ENCODE peak calls at places on chromosome 3, in eight cellular contexts. One of them, this sample, is unnamed.

GRCh38 chr3:24494616-24495333 is at the start of gene THRB:
- DNase-seq in body of pancreas: peak; percentile 76
- DNase-seq in transverse colon: peak; percentile 77
- DNase-seq in spleen: peak; percentile 89
- DNase-seq in ovary: peak; percentile 18
- DNase-seq in A549: peak; percentile 70
- DNase-seq in heart left ventricle: peak; percentile 85
- DNase-seq in adrenal gland: peak; percentile 84
- DNase-seq in this sample: peak; percentile 62

GRCh38 chr3:21913791-21914190 is 162.8 kb upstream of the ZNF385D start:
- DNase-seq in body of pancreas: no peak
- DNase-seq in transverse colon: no peak
- DNase-seq in spleen: no peak
- DNase-seq in ovary: no peak
- DNase-seq in A549: no peak
- DNase-seq in heart left ventricle: no peak
- DNase-seq in adrenal gland: no peak
- DNase-seq in this sample: no peak

GRCh38 chr3:182357928-182358327 is 435.4 kb upstream of the ATP11B start:
- DNase-seq in body of pancreas: no peak
- DNase-seq in transverse colon: no peak
- DNase-seq in spleen: no peak
- DNase-seq in ovary: no peak
- DNase-seq in A549: no peak
- DNase-seq in heart left ventricle: no peak
- DNase-seq in adrenal gland: no peak
- DNase-seq in this sample: no peak

GRCh38 chr3:133934073-133934970 is 38.6 kb upstream of the RAB6B start:
- DNase-seq in body of pancreas: no peak
- DNase-seq in transverse colon: peak; percentile 76
- DNase-seq in spleen: peak; percentile 54
- DNase-seq in ovary: no peak
- DNase-seq in A549: no peak
- DNase-seq in heart left ventricle: no peak
- DNase-seq in adrenal gland: peak; percentile 42
- DNase-seq in this sample: peak; percentile 72

GRCh38 chr3:69451594-69451993 is 65.7 kb upstream of the FRMD4B start:
- DNase-seq in body of pancreas: no peak
- DNase-seq in transverse colon: no peak
- DNase-seq in spleen: no peak
- DNase-seq in ovary: no peak
- DNase-seq in A549: no peak
- DNase-seq in heart left ventricle: no peak
- DNase-seq in adrenal gland: peak; percentile 63
- DNase-seq in this sample: no peak

GRCh38 chr3:32821686-32822296 is 4.0 kb downstream of the TRIM71 start:
- DNase-seq in body of pancreas: peak; percentile 17
- DNase-seq in transverse colon: no peak
- DNase-seq in spleen: no peak
- DNase-seq in ovary: no peak
- DNase-seq in A549: no peak
- DNase-seq in heart left ventricle: no peak
- DNase-seq in adrenal gland: no peak
- DNase-seq in this sample: no peak

GRCh38 chr3:137692803-137693431 is 71.2 kb upstream of the SOX14 start:
- DNase-seq in body of pancreas: peak; percentile 23
- DNase-seq in transverse colon: no peak
- DNase-seq in spleen: no peak
- DNase-seq in ovary: no peak
- DNase-seq in A549: peak; percentile 24
- DNase-seq in heart left ventricle: peak; percentile 25
- DNase-seq in adrenal gland: peak; percentile 54
- DNase-seq in this sample: no peak

GRCh38 chr3:102400142-102400541 is 34.7 kb upstream of the ZPLD1 start:
- DNase-seq in body of pancreas: no peak
- DNase-seq in transverse colon: no peak
- DNase-seq in spleen: no peak
- DNase-seq in ovary: no peak
- DNase-seq in A549: peak; percentile 2
- DNase-seq in heart left ventricle: no peak
- DNase-seq in adrenal gland: no peak
- DNase-seq in this sample: no peak

GRCh38 chr3:49120096-49120437 is 556 bp downstream of the USP19 start:
- DNase-seq in body of pancreas: no peak
- DNase-seq in transverse colon: no peak
- DNase-seq in spleen: no peak
- DNase-seq in ovary: no peak
- DNase-seq in A549: no peak
- DNase-seq in heart left ventricle: no peak
- DNase-seq in adrenal gland: no peak
- DNase-seq in this sample: no peak

DNA sequence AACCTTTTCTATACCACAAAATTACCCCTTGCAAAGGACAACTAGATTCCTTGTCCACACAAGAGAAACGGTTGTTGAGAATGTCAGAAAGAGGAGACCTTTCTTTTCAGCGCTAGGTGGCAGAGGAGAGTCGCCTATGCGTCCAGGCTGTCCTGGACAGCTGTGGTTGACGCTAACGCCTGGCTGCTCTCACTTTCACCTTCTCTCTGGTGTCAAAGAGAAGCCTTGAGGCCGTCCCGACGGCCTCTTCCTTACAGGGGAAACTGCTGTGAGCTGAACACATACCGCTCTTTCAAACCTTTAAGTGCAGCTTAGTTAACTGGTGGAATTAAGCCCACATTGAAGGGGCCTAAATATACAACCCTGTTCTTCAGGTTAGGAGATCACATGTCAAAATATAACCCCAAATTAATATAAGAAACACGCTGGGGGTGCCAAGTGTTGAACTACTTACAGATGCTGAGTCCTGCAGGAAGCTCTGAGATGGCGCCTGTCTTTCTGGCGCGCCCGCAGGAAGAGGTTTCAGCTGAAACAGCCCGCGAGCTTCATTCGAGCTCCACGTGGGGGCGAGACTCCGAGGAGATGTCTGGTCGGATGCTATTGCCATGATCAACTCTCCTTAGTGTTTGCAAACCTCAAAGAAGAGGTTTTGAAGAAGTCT is 26.1 kb upstream of the KBTBD8 start:
- DNase-seq in body of pancreas: peak; percentile 73
- DNase-seq in transverse colon: peak; percentile 83
- DNase-seq in spleen: peak; percentile 89
- DNase-seq in ovary: peak; percentile 64
- DNase-seq in A549: peak; percentile 55
- DNase-seq in heart left ventricle: peak; percentile 76
- DNase-seq in adrenal gland: peak; percentile 89
- DNase-seq in this sample: peak; percentile 22
- H3K4me3 ChIP-seq in body of pancreas: no peak overlapping the region
- H3K4me3 ChIP-seq in transverse colon: peak overlapping the region; percentile 25
- H3K4me3 ChIP-seq in spleen: peak overlapping the region; percentile 16
- H3K4me3 ChIP-seq in ovary: peak overlapping the region; percentile 13
- H3K4me3 ChIP-seq in A549: peak overlapping the region; percentile 36
- H3K4me3 ChIP-seq in heart left ventricle: no peak overlapping the region
- H3K4me3 ChIP-seq in adrenal gland: peak overlapping the region; percentile 38
- H3K4me3 ChIP-seq in this sample: no peak overlapping the region

GRCh38 chr3:129195731-129196256 is 12.1 kb upstream of the CNBP start:
- DNase-seq in body of pancreas: no peak
- DNase-seq in transverse colon: peak; percentile 35
- DNase-seq in spleen: no peak
- DNase-seq in ovary: peak; percentile 72
- DNase-seq in A549: peak; percentile 55
- DNase-seq in heart left ventricle: peak; percentile 64
- DNase-seq in adrenal gland: peak; percentile 91
- DNase-seq in this sample: no peak
- TF ChIP-seq POLR2A in body of pancreas: no peak
- TF ChIP-seq POLR2A in transverse colon: no peak
- TF ChIP-seq POLR2A in spleen: no peak
- TF ChIP-seq POLR2A in ovary: no peak
- TF ChIP-seq POLR2A in A549: no peak
- TF ChIP-seq POLR2A in heart left ventricle: no peak
- TF ChIP-seq POLR2A in adrenal gland: peak; percentile 10
- TF ChIP-seq POLR2A in this sample: no peak

DNA sequence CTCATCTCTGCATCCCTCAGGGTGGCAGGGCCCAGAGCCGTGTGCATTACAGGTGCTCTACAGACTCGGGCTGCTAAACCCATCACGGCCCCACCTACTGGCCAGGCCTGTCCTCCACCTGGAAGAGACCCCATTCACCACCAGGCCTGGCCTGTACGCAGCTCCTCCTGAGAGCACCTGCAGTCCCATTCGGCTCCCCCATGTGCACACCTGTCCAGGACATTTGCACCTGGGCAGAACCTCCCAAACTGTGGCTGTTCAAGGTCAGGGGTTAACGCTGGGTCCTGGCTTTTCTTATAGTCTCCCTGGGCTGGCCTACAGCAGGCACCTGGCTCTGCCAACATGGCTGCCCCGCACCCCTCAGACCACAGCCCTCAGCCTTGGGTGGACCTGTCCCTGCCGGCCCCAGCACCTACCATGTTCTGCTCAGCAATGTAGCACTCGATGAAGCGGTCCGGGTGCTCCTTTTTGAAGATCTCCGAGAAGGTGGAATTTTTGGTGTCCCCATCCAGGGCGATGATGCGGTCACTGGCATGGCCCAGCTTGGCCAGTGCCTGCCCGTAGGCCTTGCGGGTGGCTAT is 25.7 kb downstream of the TKT start:
- DNase-seq in body of pancreas: no peak
- DNase-seq in transverse colon: no peak
- DNase-seq in spleen: peak; percentile 67
- DNase-seq in ovary: no peak
- DNase-seq in A549: no peak
- DNase-seq in heart left ventricle: no peak
- DNase-seq in adrenal gland: no peak
- DNase-seq in this sample: no peak
- TF ChIP-seq CTCF in body of pancreas: no peak
- TF ChIP-seq CTCF in transverse colon: no peak
- TF ChIP-seq CTCF in spleen: no peak
- TF ChIP-seq CTCF in ovary: no peak
- TF ChIP-seq CTCF in A549: no peak
- TF ChIP-seq CTCF in heart left ventricle: no peak
- TF ChIP-seq CTCF in adrenal gland: no peak
- TF ChIP-seq CTCF in this sample: no peak

GRCh38 chr3:184240384-184241140 is 8.2 kb downstream of the ALG3 start:
- DNase-seq in body of pancreas: no peak
- DNase-seq in transverse colon: no peak
- DNase-seq in spleen: peak; percentile 54
- DNase-seq in ovary: no peak
- DNase-seq in A549: no peak
- DNase-seq in heart left ventricle: no peak
- DNase-seq in adrenal gland: no peak
- DNase-seq in this sample: no peak
- H3K4me3 ChIP-seq in body of pancreas: no peak overlapping the region
- H3K4me3 ChIP-seq in transverse colon: no peak overlapping the region
- H3K4me3 ChIP-seq in spleen: no peak overlapping the region
- H3K4me3 ChIP-seq in ovary: no peak overlapping the region
- H3K4me3 ChIP-seq in A549: no peak overlapping the region
- H3K4me3 ChIP-seq in heart left ventricle: no peak overlapping the region
- H3K4me3 ChIP-seq in adrenal gland: no peak overlapping the region
- H3K4me3 ChIP-seq in this sample: no peak overlapping the region

GRCh38 chr3:126538316-126538715 is 14.4 kb downstream of the CHST13 start:
- DNase-seq in body of pancreas: no peak
- DNase-seq in transverse colon: peak; percentile 5
- DNase-seq in spleen: peak; percentile 67
- DNase-seq in ovary: no peak
- DNase-seq in A549: no peak
- DNase-seq in heart left ventricle: peak; percentile 10
- DNase-seq in adrenal gland: no peak
- DNase-seq in this sample: peak; percentile 72
- TF ChIP-seq POLR2A in body of pancreas: no peak
- TF ChIP-seq POLR2A in transverse colon: no peak
- TF ChIP-seq POLR2A in spleen: no peak
- TF ChIP-seq POLR2A in ovary: no peak
- TF ChIP-seq POLR2A in A549: no peak
- TF ChIP-seq POLR2A in heart left ventricle: no peak
- TF ChIP-seq POLR2A in adrenal gland: no peak
- TF ChIP-seq POLR2A in this sample: no peak

This sample was measured in lower leg skin.